ENCODE peak calls at places on chromosomes 16 and 17, in eight cellular contexts. One of them, this sample, is unnamed.

GRCh38 chr17:12982224-12982623 is 35.6 kb downstream of the ELAC2 start:
- DNase-seq in fibroblast of pulmonary artery: no peak
- DNase-seq in NCI-H1092 treated with DMSO at 0.1 percent for 48 hours: no peak
- DNase-seq in CD8-positive, alpha-beta T cell: peak
- DNase-seq in activated T-cell treated with anti-CD3 and anti-CD28 coated beads, Interleukin-2, amount 50 U/mL, for 1 hour: no peak
- DNase-seq in OCI-LY7: peak
- DNase-seq in activated T-helper 1 cell treated with Interleukin-2 at 50 U/mL for 16 hours: no peak
- DNase-seq in activated CD4-positive, CD25-positive, alpha-beta regulatory T cell treated with anti-CD3 and anti-CD28 coated beads, Interleukin-2, amount 50 U/mL, for 16 hours: no peak
- DNase-seq in this sample: no peak

GRCh38 chr17:1147664-1148063 is 32.1 kb downstream of the ABR start:
- DNase-seq in fibroblast of pulmonary artery: peak
- DNase-seq in NCI-H1092 treated with DMSO at 0.1 percent for 48 hours: peak
- DNase-seq in CD8-positive, alpha-beta T cell: no peak
- DNase-seq in activated T-cell treated with anti-CD3 and anti-CD28 coated beads, Interleukin-2, amount 50 U/mL, for 1 hour: no peak
- DNase-seq in OCI-LY7: no peak
- DNase-seq in activated T-helper 1 cell treated with Interleukin-2 at 50 U/mL for 16 hours: no peak
- DNase-seq in activated CD4-positive, CD25-positive, alpha-beta regulatory T cell treated with anti-CD3 and anti-CD28 coated beads, Interleukin-2, amount 50 U/mL, for 16 hours: no peak
- DNase-seq in this sample: peak

GRCh38 chr17:82887255-82888164 is 47.7 kb upstream of the ZNF750 start:
- DNase-seq in fibroblast of pulmonary artery: no peak
- DNase-seq in NCI-H1092 treated with DMSO at 0.1 percent for 48 hours: no peak
- DNase-seq in CD8-positive, alpha-beta T cell: no peak
- DNase-seq in activated T-cell treated with anti-CD3 and anti-CD28 coated beads, Interleukin-2, amount 50 U/mL, for 1 hour: no peak
- DNase-seq in OCI-LY7: no peak
- DNase-seq in activated T-helper 1 cell treated with Interleukin-2 at 50 U/mL for 16 hours: no peak
- DNase-seq in activated CD4-positive, CD25-positive, alpha-beta regulatory T cell treated with anti-CD3 and anti-CD28 coated beads, Interleukin-2, amount 50 U/mL, for 16 hours: no peak
- DNase-seq in this sample: no peak

GRCh38 chr17:31724026-31724425 is 135.0 kb downstream of the COPRS start:
- DNase-seq in fibroblast of pulmonary artery: peak
- DNase-seq in NCI-H1092 treated with DMSO at 0.1 percent for 48 hours: no peak
- DNase-seq in CD8-positive, alpha-beta T cell: no peak
- DNase-seq in activated T-cell treated with anti-CD3 and anti-CD28 coated beads, Interleukin-2, amount 50 U/mL, for 1 hour: no peak
- DNase-seq in OCI-LY7: no peak
- DNase-seq in activated T-helper 1 cell treated with Interleukin-2 at 50 U/mL for 16 hours: no peak
- DNase-seq in activated CD4-positive, CD25-positive, alpha-beta regulatory T cell treated with anti-CD3 and anti-CD28 coated beads, Interleukin-2, amount 50 U/mL, for 16 hours: no peak
- DNase-seq in this sample: no peak

GRCh38 chr17:11240041-11240801 is 792 bp upstream of the SHISA6 start:
- DNase-seq in fibroblast of pulmonary artery: no peak
- DNase-seq in NCI-H1092 treated with DMSO at 0.1 percent for 48 hours: no peak
- DNase-seq in CD8-positive, alpha-beta T cell: no peak
- DNase-seq in activated T-cell treated with anti-CD3 and anti-CD28 coated beads, Interleukin-2, amount 50 U/mL, for 1 hour: no peak
- DNase-seq in OCI-LY7: no peak
- DNase-seq in activated T-helper 1 cell treated with Interleukin-2 at 50 U/mL for 16 hours: no peak
- DNase-seq in activated CD4-positive, CD25-positive, alpha-beta regulatory T cell treated with anti-CD3 and anti-CD28 coated beads, Interleukin-2, amount 50 U/mL, for 16 hours: no peak
- DNase-seq in this sample: no peak

GRCh38 chr17:41145261-41145660 is 4.4 kb downstream of the KRTAP4-5 start:
- DNase-seq in fibroblast of pulmonary artery: no peak
- DNase-seq in NCI-H1092 treated with DMSO at 0.1 percent for 48 hours: no peak
- DNase-seq in CD8-positive, alpha-beta T cell: no peak
- DNase-seq in activated T-cell treated with anti-CD3 and anti-CD28 coated beads, Interleukin-2, amount 50 U/mL, for 1 hour: no peak
- DNase-seq in OCI-LY7: no peak
- DNase-seq in activated T-helper 1 cell treated with Interleukin-2 at 50 U/mL for 16 hours: no peak
- DNase-seq in activated CD4-positive, CD25-positive, alpha-beta regulatory T cell treated with anti-CD3 and anti-CD28 coated beads, Interleukin-2, amount 50 U/mL, for 16 hours: no peak
- DNase-seq in this sample: no peak

GRCh38 chr17:2947996-2948550 is 115.3 kb downstream of the OR1D5 start:
- DNase-seq in fibroblast of pulmonary artery: no peak
- DNase-seq in NCI-H1092 treated with DMSO at 0.1 percent for 48 hours: no peak
- DNase-seq in CD8-positive, alpha-beta T cell: no peak
- DNase-seq in activated T-cell treated with anti-CD3 and anti-CD28 coated beads, Interleukin-2, amount 50 U/mL, for 1 hour: no peak
- DNase-seq in OCI-LY7: no peak
- DNase-seq in activated T-helper 1 cell treated with Interleukin-2 at 50 U/mL for 16 hours: no peak
- DNase-seq in activated CD4-positive, CD25-positive, alpha-beta regulatory T cell treated with anti-CD3 and anti-CD28 coated beads, Interleukin-2, amount 50 U/mL, for 16 hours: no peak
- DNase-seq in this sample: no peak

GRCh38 chr17:39609416-39610025 is 1.8 kb upstream of the NEUROD2 start:
- DNase-seq in fibroblast of pulmonary artery: no peak
- DNase-seq in NCI-H1092 treated with DMSO at 0.1 percent for 48 hours: no peak
- DNase-seq in CD8-positive, alpha-beta T cell: no peak
- DNase-seq in activated T-cell treated with anti-CD3 and anti-CD28 coated beads, Interleukin-2, amount 50 U/mL, for 1 hour: no peak
- DNase-seq in OCI-LY7: no peak
- DNase-seq in activated T-helper 1 cell treated with Interleukin-2 at 50 U/mL for 16 hours: no peak
- DNase-seq in activated CD4-positive, CD25-positive, alpha-beta regulatory T cell treated with anti-CD3 and anti-CD28 coated beads, Interleukin-2, amount 50 U/mL, for 16 hours: no peak
- DNase-seq in this sample: no peak

GRCh38 chr17:43015579-43015978 is 6.6 kb downstream of the VAT1 start:
- DNase-seq in fibroblast of pulmonary artery: peak
- DNase-seq in NCI-H1092 treated with DMSO at 0.1 percent for 48 hours: no peak
- DNase-seq in CD8-positive, alpha-beta T cell: no peak
- DNase-seq in activated T-cell treated with anti-CD3 and anti-CD28 coated beads, Interleukin-2, amount 50 U/mL, for 1 hour: no peak
- DNase-seq in OCI-LY7: no peak
- DNase-seq in activated T-helper 1 cell treated with Interleukin-2 at 50 U/mL for 16 hours: no peak
- DNase-seq in activated CD4-positive, CD25-positive, alpha-beta regulatory T cell treated with anti-CD3 and anti-CD28 coated beads, Interleukin-2, amount 50 U/mL, for 16 hours: no peak
- DNase-seq in this sample: no peak

GRCh38 chr17:83170571-83171260 is 91.3 kb downstream of the METRNL start:
- DNase-seq in fibroblast of pulmonary artery: no peak
- DNase-seq in NCI-H1092 treated with DMSO at 0.1 percent for 48 hours: no peak
- DNase-seq in CD8-positive, alpha-beta T cell: no peak
- DNase-seq in activated T-cell treated with anti-CD3 and anti-CD28 coated beads, Interleukin-2, amount 50 U/mL, for 1 hour: no peak
- DNase-seq in OCI-LY7: no peak
- DNase-seq in activated T-helper 1 cell treated with Interleukin-2 at 50 U/mL for 16 hours: no peak
- DNase-seq in activated CD4-positive, CD25-positive, alpha-beta regulatory T cell treated with anti-CD3 and anti-CD28 coated beads, Interleukin-2, amount 50 U/mL, for 16 hours: no peak
- DNase-seq in this sample: no peak

GRCh38 chr16:85168732-85169256 is 56.5 kb upstream of the CIBAR2 start:
- DNase-seq in fibroblast of pulmonary artery: peak
- DNase-seq in NCI-H1092 treated with DMSO at 0.1 percent for 48 hours: peak
- DNase-seq in CD8-positive, alpha-beta T cell: no peak
- DNase-seq in activated T-cell treated with anti-CD3 and anti-CD28 coated beads, Interleukin-2, amount 50 U/mL, for 1 hour: no peak
- DNase-seq in OCI-LY7: no peak
- DNase-seq in activated T-helper 1 cell treated with Interleukin-2 at 50 U/mL for 16 hours: no peak
- DNase-seq in activated CD4-positive, CD25-positive, alpha-beta regulatory T cell treated with anti-CD3 and anti-CD28 coated beads, Interleukin-2, amount 50 U/mL, for 16 hours: no peak
- DNase-seq in this sample: no peak

GRCh38 chr17:60554377-60554788 is 28.3 kb upstream of the APPBP2 start:
- DNase-seq in fibroblast of pulmonary artery: peak
- DNase-seq in NCI-H1092 treated with DMSO at 0.1 percent for 48 hours: no peak
- DNase-seq in CD8-positive, alpha-beta T cell: no peak
- DNase-seq in activated T-cell treated with anti-CD3 and anti-CD28 coated beads, Interleukin-2, amount 50 U/mL, for 1 hour: no peak
- DNase-seq in OCI-LY7: no peak
- DNase-seq in activated T-helper 1 cell treated with Interleukin-2 at 50 U/mL for 16 hours: no peak
- DNase-seq in activated CD4-positive, CD25-positive, alpha-beta regulatory T cell treated with anti-CD3 and anti-CD28 coated beads, Interleukin-2, amount 50 U/mL, for 16 hours: no peak
- DNase-seq in this sample: no peak

GRCh38 chr16:10921536-10922327 is 20.5 kb downstream of the DEXI start:
- DNase-seq in fibroblast of pulmonary artery: peak
- DNase-seq in NCI-H1092 treated with DMSO at 0.1 percent for 48 hours: peak
- DNase-seq in CD8-positive, alpha-beta T cell: no peak
- DNase-seq in activated T-cell treated with anti-CD3 and anti-CD28 coated beads, Interleukin-2, amount 50 U/mL, for 1 hour: no peak
- DNase-seq in OCI-LY7: no peak
- DNase-seq in activated T-helper 1 cell treated with Interleukin-2 at 50 U/mL for 16 hours: no peak
- DNase-seq in activated CD4-positive, CD25-positive, alpha-beta regulatory T cell treated with anti-CD3 and anti-CD28 coated beads, Interleukin-2, amount 50 U/mL, for 16 hours: no peak
- DNase-seq in this sample: no peak

GRCh38 chr17:78351449-78352006 is 8.3 kb downstream of the SOCS3 start:
- DNase-seq in fibroblast of pulmonary artery: peak
- DNase-seq in NCI-H1092 treated with DMSO at 0.1 percent for 48 hours: no peak
- DNase-seq in CD8-positive, alpha-beta T cell: no peak
- DNase-seq in activated T-cell treated with anti-CD3 and anti-CD28 coated beads, Interleukin-2, amount 50 U/mL, for 1 hour: no peak
- DNase-seq in OCI-LY7: no peak
- DNase-seq in activated T-helper 1 cell treated with Interleukin-2 at 50 U/mL for 16 hours: no peak
- DNase-seq in activated CD4-positive, CD25-positive, alpha-beta regulatory T cell treated with anti-CD3 and anti-CD28 coated beads, Interleukin-2, amount 50 U/mL, for 16 hours: no peak
- DNase-seq in this sample: no peak

GRCh38 chr17:72115789-72116520 is 4.9 kb upstream of the SOX9 start:
- DNase-seq in fibroblast of pulmonary artery: no peak
- DNase-seq in NCI-H1092 treated with DMSO at 0.1 percent for 48 hours: no peak
- DNase-seq in CD8-positive, alpha-beta T cell: no peak
- DNase-seq in activated T-cell treated with anti-CD3 and anti-CD28 coated beads, Interleukin-2, amount 50 U/mL, for 1 hour: no peak
- DNase-seq in OCI-LY7: no peak
- DNase-seq in activated T-helper 1 cell treated with Interleukin-2 at 50 U/mL for 16 hours: no peak
- DNase-seq in activated CD4-positive, CD25-positive, alpha-beta regulatory T cell treated with anti-CD3 and anti-CD28 coated beads, Interleukin-2, amount 50 U/mL, for 16 hours: no peak
- DNase-seq in this sample: no peak

GRCh38 chr17:65389956-65390355 is 171.5 kb downstream of the AXIN2 start:
- DNase-seq in fibroblast of pulmonary artery: peak
- DNase-seq in NCI-H1092 treated with DMSO at 0.1 percent for 48 hours: no peak
- DNase-seq in CD8-positive, alpha-beta T cell: no peak
- DNase-seq in activated T-cell treated with anti-CD3 and anti-CD28 coated beads, Interleukin-2, amount 50 U/mL, for 1 hour: no peak
- DNase-seq in OCI-LY7: no peak
- DNase-seq in activated T-helper 1 cell treated with Interleukin-2 at 50 U/mL for 16 hours: no peak
- DNase-seq in activated CD4-positive, CD25-positive, alpha-beta regulatory T cell treated with anti-CD3 and anti-CD28 coated beads, Interleukin-2, amount 50 U/mL, for 16 hours: no peak
- DNase-seq in this sample: no peak

GRCh38 chr16:66903544-66904427 is 14.9 kb downstream of the CDH16 start:
- DNase-seq in fibroblast of pulmonary artery: no peak
- DNase-seq in NCI-H1092 treated with DMSO at 0.1 percent for 48 hours: no peak
- DNase-seq in CD8-positive, alpha-beta T cell: no peak
- DNase-seq in activated T-cell treated with anti-CD3 and anti-CD28 coated beads, Interleukin-2, amount 50 U/mL, for 1 hour: no peak
- DNase-seq in OCI-LY7: no peak
- DNase-seq in activated T-helper 1 cell treated with Interleukin-2 at 50 U/mL for 16 hours: no peak
- DNase-seq in activated CD4-positive, CD25-positive, alpha-beta regulatory T cell treated with anti-CD3 and anti-CD28 coated beads, Interleukin-2, amount 50 U/mL, for 16 hours: no peak
- DNase-seq in this sample: no peak

GRCh38 chr16:54582631-54583250 is 296.2 kb upstream of the IRX3 start:
- DNase-seq in fibroblast of pulmonary artery: no peak
- DNase-seq in NCI-H1092 treated with DMSO at 0.1 percent for 48 hours: no peak
- DNase-seq in CD8-positive, alpha-beta T cell: no peak
- DNase-seq in activated T-cell treated with anti-CD3 and anti-CD28 coated beads, Interleukin-2, amount 50 U/mL, for 1 hour: no peak
- DNase-seq in OCI-LY7: no peak
- DNase-seq in activated T-helper 1 cell treated with Interleukin-2 at 50 U/mL for 16 hours: no peak
- DNase-seq in activated CD4-positive, CD25-positive, alpha-beta regulatory T cell treated with anti-CD3 and anti-CD28 coated beads, Interleukin-2, amount 50 U/mL, for 16 hours: no peak
- DNase-seq in this sample: no peak

GRCh38 chr17:62892069-62892675 is 73.9 kb upstream of the TANC2 start:
- DNase-seq in fibroblast of pulmonary artery: no peak
- DNase-seq in NCI-H1092 treated with DMSO at 0.1 percent for 48 hours: no peak
- DNase-seq in CD8-positive, alpha-beta T cell: no peak
- DNase-seq in activated T-cell treated with anti-CD3 and anti-CD28 coated beads, Interleukin-2, amount 50 U/mL, for 1 hour: no peak
- DNase-seq in OCI-LY7: no peak
- DNase-seq in activated T-helper 1 cell treated with Interleukin-2 at 50 U/mL for 16 hours: no peak
- DNase-seq in activated CD4-positive, CD25-positive, alpha-beta regulatory T cell treated with anti-CD3 and anti-CD28 coated beads, Interleukin-2, amount 50 U/mL, for 16 hours: no peak
- DNase-seq in this sample: no peak

GRCh38 chr16:50166511-50167500 is 13.7 kb downstream of the TENT4B start:
- DNase-seq in fibroblast of pulmonary artery: no peak
- DNase-seq in NCI-H1092 treated with DMSO at 0.1 percent for 48 hours: no peak
- DNase-seq in CD8-positive, alpha-beta T cell: no peak
- DNase-seq in activated T-cell treated with anti-CD3 and anti-CD28 coated beads, Interleukin-2, amount 50 U/mL, for 1 hour: no peak
- DNase-seq in OCI-LY7: no peak
- DNase-seq in activated T-helper 1 cell treated with Interleukin-2 at 50 U/mL for 16 hours: no peak
- DNase-seq in activated CD4-positive, CD25-positive, alpha-beta regulatory T cell treated with anti-CD3 and anti-CD28 coated beads, Interleukin-2, amount 50 U/mL, for 16 hours: no peak
- DNase-seq in this sample: no peak

GRCh38 chr16:10708969-10709368 is 14.2 kb upstream of the TEKT5 start:
- DNase-seq in fibroblast of pulmonary artery: no peak
- DNase-seq in NCI-H1092 treated with DMSO at 0.1 percent for 48 hours: no peak
- DNase-seq in CD8-positive, alpha-beta T cell: no peak
- DNase-seq in activated T-cell treated with anti-CD3 and anti-CD28 coated beads, Interleukin-2, amount 50 U/mL, for 1 hour: no peak
- DNase-seq in OCI-LY7: no peak
- DNase-seq in activated T-helper 1 cell treated with Interleukin-2 at 50 U/mL for 16 hours: no peak
- DNase-seq in activated CD4-positive, CD25-positive, alpha-beta regulatory T cell treated with anti-CD3 and anti-CD28 coated beads, Interleukin-2, amount 50 U/mL, for 16 hours: no peak
- DNase-seq in this sample: no peak

GRCh38 chr17:73068322-73069153 is 23.9 kb downstream of the SLC39A11 start:
- DNase-seq in fibroblast of pulmonary artery: peak
- DNase-seq in NCI-H1092 treated with DMSO at 0.1 percent for 48 hours: no peak
- DNase-seq in CD8-positive, alpha-beta T cell: no peak
- DNase-seq in activated T-cell treated with anti-CD3 and anti-CD28 coated beads, Interleukin-2, amount 50 U/mL, for 1 hour: no peak
- DNase-seq in OCI-LY7: no peak
- DNase-seq in activated T-helper 1 cell treated with Interleukin-2 at 50 U/mL for 16 hours: no peak
- DNase-seq in activated CD4-positive, CD25-positive, alpha-beta regulatory T cell treated with anti-CD3 and anti-CD28 coated beads, Interleukin-2, amount 50 U/mL, for 16 hours: no peak
- DNase-seq in this sample: no peak

GRCh38 chr16:87053016-87053982 is 263.9 kb downstream of the C16orf95 start:
- DNase-seq in fibroblast of pulmonary artery: no peak
- DNase-seq in NCI-H1092 treated with DMSO at 0.1 percent for 48 hours: no peak
- DNase-seq in CD8-positive, alpha-beta T cell: no peak
- DNase-seq in activated T-cell treated with anti-CD3 and anti-CD28 coated beads, Interleukin-2, amount 50 U/mL, for 1 hour: no peak
- DNase-seq in OCI-LY7: no peak
- DNase-seq in activated T-helper 1 cell treated with Interleukin-2 at 50 U/mL for 16 hours: no peak
- DNase-seq in activated CD4-positive, CD25-positive, alpha-beta regulatory T cell treated with anti-CD3 and anti-CD28 coated beads, Interleukin-2, amount 50 U/mL, for 16 hours: no peak
- DNase-seq in this sample: no peak

GRCh38 chr17:73091770-73092517 is 544 bp downstream of the SLC39A11 start:
- DNase-seq in fibroblast of pulmonary artery: peak
- DNase-seq in NCI-H1092 treated with DMSO at 0.1 percent for 48 hours: no peak
- DNase-seq in CD8-positive, alpha-beta T cell: no peak
- DNase-seq in activated T-cell treated with anti-CD3 and anti-CD28 coated beads, Interleukin-2, amount 50 U/mL, for 1 hour: no peak
- DNase-seq in OCI-LY7: peak
- DNase-seq in activated T-helper 1 cell treated with Interleukin-2 at 50 U/mL for 16 hours: no peak
- DNase-seq in activated CD4-positive, CD25-positive, alpha-beta regulatory T cell treated with anti-CD3 and anti-CD28 coated beads, Interleukin-2, amount 50 U/mL, for 16 hours: no peak
- DNase-seq in this sample: peak

GRCh38 chr17:50443492-50444051 is 17.6 kb downstream of the ACSF2 start:
- DNase-seq in fibroblast of pulmonary artery: peak
- DNase-seq in NCI-H1092 treated with DMSO at 0.1 percent for 48 hours: no peak
- DNase-seq in CD8-positive, alpha-beta T cell: no peak
- DNase-seq in activated T-cell treated with anti-CD3 and anti-CD28 coated beads, Interleukin-2, amount 50 U/mL, for 1 hour: no peak
- DNase-seq in OCI-LY7: no peak
- DNase-seq in activated T-helper 1 cell treated with Interleukin-2 at 50 U/mL for 16 hours: no peak
- DNase-seq in activated CD4-positive, CD25-positive, alpha-beta regulatory T cell treated with anti-CD3 and anti-CD28 coated beads, Interleukin-2, amount 50 U/mL, for 16 hours: no peak
- DNase-seq in this sample: no peak

GRCh38 chr16:3503513-3503912 is 2.7 kb downstream of the CLUAP1 start:
- DNase-seq in fibroblast of pulmonary artery: no peak
- DNase-seq in NCI-H1092 treated with DMSO at 0.1 percent for 48 hours: no peak
- DNase-seq in CD8-positive, alpha-beta T cell: peak
- DNase-seq in activated T-cell treated with anti-CD3 and anti-CD28 coated beads, Interleukin-2, amount 50 U/mL, for 1 hour: peak
- DNase-seq in OCI-LY7: peak
- DNase-seq in activated T-helper 1 cell treated with Interleukin-2 at 50 U/mL for 16 hours: peak
- DNase-seq in activated CD4-positive, CD25-positive, alpha-beta regulatory T cell treated with anti-CD3 and anti-CD28 coated beads, Interleukin-2, amount 50 U/mL, for 16 hours: no peak
- DNase-seq in this sample: no peak

GRCh38 chr16:79347176-79347715 is 253.3 kb downstream of the MAF start:
- DNase-seq in fibroblast of pulmonary artery: no peak
- DNase-seq in NCI-H1092 treated with DMSO at 0.1 percent for 48 hours: no peak
- DNase-seq in CD8-positive, alpha-beta T cell: no peak
- DNase-seq in activated T-cell treated with anti-CD3 and anti-CD28 coated beads, Interleukin-2, amount 50 U/mL, for 1 hour: no peak
- DNase-seq in OCI-LY7: no peak
- DNase-seq in activated T-helper 1 cell treated with Interleukin-2 at 50 U/mL for 16 hours: no peak
- DNase-seq in activated CD4-positive, CD25-positive, alpha-beta regulatory T cell treated with anti-CD3 and anti-CD28 coated beads, Interleukin-2, amount 50 U/mL, for 16 hours: no peak
- DNase-seq in this sample: no peak

This sample was measured in COR-L47.